ENCODE peak calls at places on chromosomes 16 and 17, in ten cellular contexts. O is GM06990; L is cardiac muscle cell; P is HFFc6; H is bronchial epithelial cell; K is fibroblast of villous mesenchyme; A is AG04450; F is H1; T is CD8-positive, alpha-beta T cell; W is progenitor cell of endocrine pancreas. C is an unnamed sample.
A peak's percentile ranks its signal among the peaks of the same experiment; 100 is the strongest.

GRCh38 chr17:956905-957304 is 22.7 kb downstream of the NXN start:
- DNase-seq in H (peak; percentile 83), P (peak; percentile 81), W (no peak), F (no peak), K (peak; percentile 82), A (no peak), T (no peak), L (no peak), O (no peak), C (no peak)

GRCh38 chr17:77832180-77832560 is 126.3 kb upstream of the TNRC6C start:
- DNase-seq in L (no peak), F (no peak), A (no peak), K (no peak), T (no peak), P (no peak), W (no peak), O (no peak), H (no peak), C (no peak)

GRCh38 chr16:77408607-77409006 is 26.2 kb downstream of the ADAMTS18 start:
- DNase-seq in L (no peak), H (no peak), T (no peak), A (no peak), K (no peak), P (no peak), F (no peak), W (no peak), O (peak; percentile 51), C (no peak)

GRCh38 chr17:47686276-47686635 is 7.7 kb upstream of the TBKBP1 start:
- DNase-seq in O (no peak), T (no peak), P (peak; percentile 72), A (no peak), H (peak; percentile 65), F (no peak), K (peak; percentile 66), W (no peak), L (no peak), C (no peak)

GRCh38 chr17:19579867-19580565 is 46.4 kb downstream of the SLC47A1 start:
- DNase-seq in T (no peak), P (no peak), O (no peak), L (peak; percentile 16), F (no peak), K (no peak), H (no peak), A (no peak), W (peak; percentile 16), C (no peak)

GRCh38 chr16:3807425-3808123 is 72.9 kb downstream of the CREBBP start:
- DNase-seq in K (no peak), T (no peak), O (no peak), H (no peak), A (no peak), P (no peak), L (no peak), F (no peak), W (no peak), C (no peak)

GRCh38 chr16:15876503-15876902 is 11.9 kb downstream of the CEP20 start:
- DNase-seq in P (no peak), W (no peak), H (peak; percentile 34), T (no peak), F (no peak), O (no peak), L (no peak), A (no peak), K (no peak), C (no peak)

GRCh38 chr17:21001813-21002221 is 41.0 kb downstream of the USP22 start:
- DNase-seq in H (no peak), K (peak; percentile 34), L (no peak), P (no peak), T (no peak), A (no peak), F (no peak), O (no peak), W (no peak), C (no peak)

GRCh38 chr17:61289408-61290385 is 109.9 kb upstream of the TBX2 start:
- DNase-seq in H (no peak), P (no peak), K (peak; percentile 84), W (no peak), L (no peak), T (no peak), O (no peak), A (no peak), F (no peak), C (no peak)

GRCh38 chr16:15652293-15653001 is 2.4 kb downstream of the NDE1 start:
- DNase-seq in O (no peak), F (no peak), A (no peak), W (no peak), T (no peak), H (no peak), P (no peak), L (no peak), K (peak; percentile 21), C (no peak)

GRCh38 chr17:33127706-33128105 is 136.1 kb downstream of the SPACA3 start:
- DNase-seq in O (no peak), F (no peak), L (no peak), T (no peak), K (no peak), W (no peak), H (peak; percentile 96), A (no peak), P (no peak), C (no peak)

GRCh38 chr17:79326814-79327213 is 252.2 kb downstream of the ENGASE start:
- DNase-seq in H (no peak), O (no peak), P (no peak), W (no peak), T (no peak), F (no peak), K (no peak), L (no peak), A (no peak), C (no peak)

GRCh38 chr16:87667443-87667842 is 65.1 kb downstream of the JPH3 start:
- DNase-seq in O (no peak), P (no peak), F (no peak), K (no peak), A (no peak), L (no peak), W (no peak), H (no peak), T (no peak), C (no peak)

GRCh38 chr16:79007614-79008013 is 592.9 kb downstream of the MAF start:
- DNase-seq in P (no peak), T (no peak), L (no peak), F (no peak), W (no peak), H (peak; percentile 96), A (no peak), O (peak; percentile 26), K (no peak), C (no peak)

GRCh38 chr16:51267676-51268075 is 116.6 kb upstream of the SALL1 start:
- DNase-seq in F (no peak), A (no peak), L (no peak), P (no peak), K (no peak), O (no peak), T (no peak), H (no peak), W (no peak), C (no peak)

DNA sequence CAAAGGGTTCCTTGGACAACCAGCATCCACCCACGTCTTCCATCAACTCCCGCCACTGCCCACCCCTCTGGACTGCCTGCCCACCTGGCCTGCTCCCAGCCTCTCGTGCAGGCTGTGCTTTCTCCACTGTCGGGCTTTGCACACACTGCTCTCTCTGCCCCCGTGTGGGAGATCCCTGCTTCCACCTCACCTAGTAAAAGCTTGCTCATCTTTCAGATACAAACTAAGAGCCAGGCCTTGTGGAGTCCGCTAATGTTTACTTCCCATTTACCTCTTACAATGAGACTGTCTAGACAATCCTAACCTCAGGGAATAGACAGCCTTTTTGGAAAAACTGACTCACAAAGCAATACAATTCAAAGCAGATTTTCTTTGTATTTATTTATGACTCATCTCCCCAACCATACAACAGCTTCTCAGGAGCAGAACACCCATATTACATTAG is 67.6 kb downstream of the USP31 start:
- DNase-seq in T (no peak), P (peak; percentile 43), K (peak; percentile 7), L (peak; percentile 24), F (no peak), H (peak; percentile 89), W (no peak), O (no peak), A (no peak), C (no peak)
- TF ChIP-seq CTCF in T (no peak), P (no peak), K (no peak), L (no peak), F (no peak), H (no peak), W (no peak), O (no peak), A (no peak), C (no peak)

GRCh38 chr16:56673916-56674315 is 4.3 kb downstream of the MT1H start:
- DNase-seq in L (peak; percentile 47), F (no peak), A (no peak), H (peak; percentile 35), O (no peak), P (peak; percentile 35), K (peak; percentile 33), T (peak; percentile 23), W (no peak), C (no peak)
- TF ChIP-seq CTCF in L (peak; percentile 68), F (peak; percentile 64), A (peak; percentile 58), H (peak; percentile 75), O (peak; percentile 62), P (peak; percentile 78), K (peak; percentile 62), T (peak; percentile 52), W (peak; percentile 57), C (no peak)

GRCh38 chr16:57299009-57299718 is 14.7 kb upstream of the PLLP start:
- DNase-seq in L (no peak), W (no peak), T (no peak), F (no peak), A (peak; percentile 20), H (peak; percentile 75), K (no peak), P (no peak), O (no peak), C (no peak)
- TF ChIP-seq CTCF in L (peak; percentile 19), W (no peak), T (no peak), F (no peak), A (peak; percentile 31), H (no peak), K (peak; percentile 29), P (no peak), O (peak; percentile 1), C (no peak)

GRCh38 chr17:38426441-38426840 is 1.8 kb upstream of the ARHGAP23 start:
- DNase-seq in K (no peak), T (no peak), A (no peak), H (no peak), F (no peak), P (no peak), L (no peak), W (no peak), O (no peak), C (no peak)

GRCh38 chr17:38424297-38424972 is 3.8 kb upstream of the ARHGAP23 start:
- DNase-seq in A (no peak), T (no peak), K (no peak), L (no peak), W (no peak), O (no peak), H (no peak), F (no peak), P (no peak), C (no peak)

GRCh38 chr17:38427160-38427949 is 909 bp upstream of the ARHGAP23 start:
- DNase-seq in W (no peak), H (no peak), P (no peak), A (no peak), L (no peak), T (no peak), F (no peak), K (no peak), O (no peak), C (no peak)

GRCh38 chr17:38425744-38426143 is 2.5 kb upstream of the ARHGAP23 start:
- DNase-seq in L (peak; percentile 46), P (no peak), H (no peak), W (no peak), A (no peak), K (no peak), T (no peak), F (no peak), O (no peak), C (no peak)

GRCh38 chr17:38425048-38425447 is 3.2 kb upstream of the ARHGAP23 start:
- DNase-seq in P (no peak), F (no peak), K (no peak), T (no peak), O (no peak), W (no peak), H (no peak), L (no peak), A (no peak), C (no peak)
- TF ChIP-seq CTCF in P (no peak), F (no peak), K (no peak), T (no peak), O (no peak), W (no peak), H (no peak), L (no peak), A (no peak), C (no peak)